ENCODE peak calls at places on chromosome 20, in eight cellular contexts. Z is OCI-LY7, R is HCT116, K is PC-3, B is SK-N-SH, L is neural progenitor cell, O is GM23338, F is MM.1S. Y is an unnamed sample.

GRCh38 chr20:34163316-34163715 is 51.3 kb upstream of the EIF2S2 start:
- DNase-seq in Z (no peak), R (no peak), K (no peak), B (no peak), L (no peak), O (no peak), F (no peak), Y (no peak)

GRCh38 chr20:63518946-63519764 is 1.4 kb upstream of the PPDPF start:
- DNase-seq in Z (no peak), R (no peak), K (no peak), B (peak; percentile 28), L (no peak), O (no peak), F (no peak), Y (no peak)

GRCh38 chr20:37356387-37356786 is 10.4 kb downstream of the SRC start:
- DNase-seq in Z (no peak), R (no peak), K (peak; percentile 53), B (peak; percentile 68), L (no peak), O (no peak), F (no peak), Y (peak; percentile 74)

GRCh38 chr20:9927224-9927623 is 88.3 kb upstream of the PAK5 start:
- DNase-seq in Z (no peak), R (no peak), K (peak; percentile 77), B (no peak), L (no peak), O (no peak), F (no peak), Y (peak; percentile 16)

GRCh38 chr20:31670371-31671228 is 32.9 kb downstream of the COX4I2 start:
- DNase-seq in Z (no peak), R (no peak), K (no peak), B (no peak), L (no peak), O (no peak), F (no peak), Y (no peak)

GRCh38 chr20:32282461-32282860 is 5.0 kb downstream of the KIF3B start:
- DNase-seq in Z (peak; percentile 29), R (no peak), K (no peak), B (no peak), L (no peak), O (no peak), F (no peak), Y (no peak)

GRCh38 chr20:4949833-4950178 is 51.5 kb downstream of the SLC23A2 start:
- DNase-seq in Z (peak; percentile 60), R (no peak), K (peak; percentile 60), B (peak; percentile 46), L (peak; percentile 51), O (peak; percentile 62), F (peak; percentile 56), Y (peak; percentile 81)

GRCh38 chr20:12605751-12606150 is 403.0 kb upstream of the SPTLC3 start:
- DNase-seq in Z (no peak), R (no peak), K (no peak), B (no peak), L (no peak), O (no peak), F (no peak), Y (no peak)

GRCh38 chr20:36645998-36646397 is at the start of gene SLA2:
- DNase-seq in Z (peak; percentile 56), R (no peak), K (no peak), B (no peak), L (no peak), O (no peak), F (no peak), Y (no peak)

GRCh38 chr20:64160536-64161495 is 3.4 kb upstream of the MYT1 start:
- DNase-seq in Z (no peak), R (no peak), K (no peak), B (no peak), L (peak; percentile 67), O (no peak), F (no peak), Y (no peak)

GRCh38 chr20:57287007-57287810 is 20.8 kb upstream of the BMP7 start:
- DNase-seq in Z (no peak), R (no peak), K (no peak), B (no peak), L (peak; percentile 73), O (no peak), F (no peak), Y (peak; percentile 24)

DNA sequence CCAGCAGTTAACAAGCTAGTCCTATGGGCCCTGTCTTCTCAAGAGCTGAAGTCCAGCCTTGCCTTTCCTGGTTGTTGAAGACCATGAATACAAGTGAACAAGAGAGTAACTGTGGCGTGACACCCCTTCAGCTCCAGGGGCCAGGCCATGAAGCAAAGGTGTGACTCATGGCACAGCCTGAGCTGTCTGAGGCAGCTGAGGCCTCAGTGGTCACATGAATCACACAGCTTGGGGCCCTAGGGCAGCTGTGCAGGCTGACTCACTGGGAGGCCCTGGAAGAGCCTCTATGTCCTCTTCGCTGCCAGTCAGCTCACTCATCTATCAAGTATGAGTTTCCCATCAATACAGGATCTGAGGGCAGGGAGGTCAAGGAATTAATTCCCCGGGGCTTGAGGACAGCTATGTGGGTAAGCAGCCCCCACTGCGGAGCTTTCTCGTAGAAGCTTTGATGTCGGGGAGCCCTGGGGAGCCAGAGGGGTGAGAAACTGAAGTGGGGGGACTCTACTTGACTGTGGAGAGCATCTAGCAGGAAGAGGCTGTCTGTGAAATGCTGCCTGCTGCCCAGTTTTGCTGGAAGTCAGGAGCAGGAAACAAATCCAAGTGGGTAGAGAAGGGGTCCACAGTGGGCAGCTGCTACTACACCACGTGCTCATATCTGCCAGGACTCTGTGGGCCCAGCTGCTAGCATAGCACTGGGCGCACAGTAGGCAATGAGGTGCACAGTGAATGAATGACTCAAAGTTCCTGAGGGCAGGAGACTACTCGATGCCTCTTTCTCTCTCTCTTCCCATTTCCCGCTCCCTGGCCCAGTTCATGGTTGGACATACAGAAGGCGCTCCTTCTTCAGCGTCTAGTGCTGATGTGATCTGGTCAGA is 13.7 kb upstream of the FAM83C start:
- DNase-seq in Z (no peak), R (peak; percentile 97), K (peak; percentile 100), B (no peak), L (no peak), O (no peak), F (no peak), Y (peak; percentile 100)
- TF ChIP-seq EZH2phosphoT487 in Z (no peak), R (no peak), K (no peak), B (no peak), L (no peak), O (no peak), F (no peak), Y (no peak)

GRCh38 chr20:24468401-24469115 is 871 bp upstream of the SYNDIG1 start:
- DNase-seq in Z (no peak), R (no peak), K (no peak), B (no peak), L (no peak), O (no peak), F (no peak), Y (no peak)

GRCh38 chr20:24465730-24466129 is 3.7 kb upstream of the SYNDIG1 start:
- DNase-seq in Z (no peak), R (no peak), K (no peak), B (no peak), L (no peak), O (no peak), F (no peak), Y (peak; percentile 82)

GRCh38 chr20:24462461-24463010 is 6.9 kb upstream of the SYNDIG1 start:
- DNase-seq in Z (no peak), R (no peak), K (no peak), B (no peak), L (peak; percentile 67), O (peak; percentile 74), F (peak; percentile 92), Y (no peak)

GRCh38 chr20:24461848-24462247 is 7.6 kb upstream of the SYNDIG1 start:
- DNase-seq in Z (no peak), R (no peak), K (no peak), B (no peak), L (no peak), O (no peak), F (no peak), Y (no peak)

GRCh38 chr20:24465168-24465567 is 4.3 kb upstream of the SYNDIG1 start:
- DNase-seq in Z (no peak), R (no peak), K (no peak), B (no peak), L (no peak), O (no peak), F (no peak), Y (no peak)
- TF ChIP-seq EZH2phosphoT487 in Z (no peak), R (no peak), K (no peak), B (no peak), L (no peak), O (no peak), F (no peak), Y (no peak)

GRCh38 chr20:478010-478948 is 15.9 kb upstream of the TBC1D20 start:
- DNase-seq in Z (no peak), R (no peak), K (no peak), B (no peak), L (no peak), O (no peak), F (no peak), Y (peak; percentile 63)

GRCh38 chr20:481167-481566 is 18.8 kb upstream of the TBC1D20 start:
- DNase-seq in Z (no peak), R (no peak), K (no peak), B (no peak), L (no peak), O (no peak), F (no peak), Y (no peak)

GRCh38 chr20:479487-479886 is 17.2 kb upstream of the TBC1D20 start:
- DNase-seq in Z (no peak), R (no peak), K (no peak), B (no peak), L (no peak), O (no peak), F (no peak), Y (no peak)

GRCh38 chr20:480044-480443 is 17.7 kb upstream of the TBC1D20 start:
- DNase-seq in Z (no peak), R (no peak), K (no peak), B (no peak), L (no peak), O (no peak), F (no peak), Y (no peak)

DNA sequence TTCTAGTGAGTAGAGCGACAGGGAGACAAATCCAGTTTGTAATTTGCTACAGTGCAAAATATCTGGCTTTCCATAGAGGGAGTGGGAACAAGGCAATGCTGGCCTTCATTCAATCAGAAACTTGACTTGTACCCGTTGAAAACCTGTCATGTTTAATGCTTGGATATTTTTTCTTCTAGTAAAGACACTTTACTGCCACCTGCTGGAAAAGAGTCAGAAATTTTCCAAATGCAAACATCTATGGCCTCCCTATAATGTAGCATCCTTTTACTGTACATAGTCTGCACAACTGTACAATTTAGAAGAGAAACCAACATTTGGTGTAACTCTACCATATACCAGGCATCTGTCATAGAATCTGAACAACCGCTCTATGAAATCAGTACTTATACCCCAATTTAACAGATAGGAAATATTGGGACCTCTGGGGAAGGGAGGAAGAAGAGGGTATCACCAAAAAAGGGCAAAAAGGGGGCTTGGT is 16.7 kb upstream of the TBC1D20 start:
- DNase-seq in Z (peak; percentile 80), R (peak; percentile 41), K (peak; percentile 84), B (peak; percentile 56), L (peak; percentile 52), O (peak; percentile 83), F (peak; percentile 76), Y (peak; percentile 74)
- TF ChIP-seq EZH2phosphoT487 in Z (no peak), R (no peak), K (no peak), B (no peak), L (no peak), O (no peak), F (no peak), Y (no peak)

DNA sequence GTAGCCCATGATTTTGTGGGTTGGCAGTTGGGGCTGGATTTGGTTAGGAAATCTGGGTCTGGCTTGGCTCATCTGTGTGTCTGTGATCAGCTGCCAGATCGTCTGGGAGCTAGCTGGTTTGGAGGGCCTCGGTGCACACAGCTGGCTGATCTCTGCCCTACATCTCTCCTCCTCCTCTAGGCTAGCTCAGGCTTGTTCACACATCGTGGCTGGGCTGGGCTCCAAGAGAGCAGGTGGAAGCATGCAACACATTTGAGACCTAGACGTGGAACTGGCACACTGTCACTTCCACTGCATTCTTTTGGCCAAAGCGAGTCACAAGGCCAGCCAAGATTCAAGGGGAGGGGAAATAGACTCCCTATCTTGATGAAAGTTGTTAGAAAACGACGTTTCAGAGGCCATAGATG is 15.9 kb downstream of the NDUFAF5 start:
- DNase-seq in Z (no peak), R (no peak), K (peak; percentile 86), B (peak; percentile 67), L (no peak), O (no peak), F (no peak), Y (peak; percentile 76)
- TF ChIP-seq EZH2phosphoT487 in Z (no peak), R (no peak), K (no peak), B (no peak), L (no peak), O (no peak), F (no peak), Y (no peak)

Y was measured in GM23248.